ENCODE peak calls at places on chromosome 13, in four cellular contexts. J is OCI-LY7, N is cardiac muscle cell, B is tibial nerve. F is an unnamed sample. For H3K36me3, the result is how much of the 10 kb centered on the place peaks cover.

GRCh38 chr13:39565036-39565949 is 37.7 kb downstream of the LHFPL6 start:
- DNase-seq in B (no peak), N (no peak), J (no peak), F (peak)

GRCh38 chr13:73451120-73452029 is 392.6 kb downstream of the KLF5 start:
- DNase-seq in N (no peak), J (no peak), B (no peak), F (no peak)

GRCh38 chr13:107866666-107867623 is 348.4 kb downstream of the LIG4 start:
- DNase-seq in N (peak), J (no peak), B (no peak), F (no peak)

GRCh38 chr13:66618702-66619101 is 611.4 kb downstream of the PCDH9 start:
- DNase-seq in J (peak), B (no peak), N (peak), F (no peak)

GRCh38 chr13:97281028-97281427 is 58.9 kb downstream of the MBNL2 start:
- DNase-seq in J (no peak), N (no peak), B (no peak), F (no peak)

GRCh38 chr13:50598338-50598737 is 245.2 kb downstream of the DLEU7 start:
- DNase-seq in N (no peak), B (no peak), J (peak), F (no peak)

GRCh38 chr13:111183087-111183645 is 68.1 kb downstream of the ARHGEF7 start:
- DNase-seq in B (no peak), J (no peak), N (no peak), F (no peak)

GRCh38 chr13:93736909-93737308 is 510.3 kb downstream of the GPC6 start:
- DNase-seq in B (no peak), J (no peak), N (no peak), F (no peak)

GRCh38 chr13:94679614-94680013 is 32.7 kb downstream of the SOX21 start:
- DNase-seq in B (no peak), J (no peak), N (no peak), F (no peak)

GRCh38 chr13:34179481-34179880 is 361.5 kb downstream of the RFC3 start:
- DNase-seq in B (no peak), N (peak), J (no peak), F (no peak)

GRCh38 chr13:66656050-66656449 is 574.1 kb downstream of the PCDH9 start:
- DNase-seq in B (no peak), J (peak), N (peak), F (no peak)

GRCh38 chr13:50073340-50073739 is 58.1 kb downstream of the KCNRG start:
- DNase-seq in B (no peak), N (no peak), J (no peak), F (no peak)

GRCh38 chr13:26914624-26915023 is 154.0 kb upstream of the GPR12 start:
- DNase-seq in B (no peak), N (no peak), J (no peak), F (no peak)

GRCh38 chr13:30731658-30732390 is 3.5 kb upstream of the ALOX5AP start:
- DNase-seq in B (no peak), N (no peak), J (no peak), F (no peak)

GRCh38 chr13:74168263-74168675 is 34.1 kb upstream of the KLF12 start:
- DNase-seq in N (no peak), B (no peak), J (no peak), F (no peak)

GRCh38 chr13:60969659-60970058 is 446.0 kb downstream of the PCDH20 start:
- DNase-seq in N (no peak), B (no peak), J (no peak), F (no peak)

GRCh38 chr13:60519496-60519895 is 122.5 kb downstream of the TDRD3 start:
- DNase-seq in B (no peak), J (no peak), N (no peak), F (no peak)

GRCh38 chr13:24744247-24744646 is 19.7 kb upstream of the RNF17 start:
- DNase-seq in N (no peak), J (no peak), B (no peak), F (no peak)

GRCh38 chr13:24745861-24746617 is 17.9 kb upstream of the RNF17 start:
- DNase-seq in J (no peak), B (no peak), N (no peak), F (no peak)

GRCh38 chr13:24747248-24748151 is 16.5 kb upstream of the RNF17 start:
- DNase-seq in N (peak), B (no peak), J (no peak), F (no peak)

GRCh38 chr13:24745516-24745860 is 18.5 kb upstream of the RNF17 start:
- DNase-seq in B (no peak), J (no peak), N (no peak), F (no peak)

GRCh38 chr13:24746618-24747247 is 17.2 kb upstream of the RNF17 start:
- DNase-seq in B (no peak), J (no peak), N (peak), F (no peak)
- TF ChIP-seq CTCF in B (no peak), J (no peak), N (peak), F (peak)

GRCh38 chr13:52109096-52109495 is 19.8 kb downstream of the NEK5 start:
- DNase-seq in B (no peak), N (no peak), J (no peak), F (no peak)

GRCh38 chr13:52105841-52106240 is 23.0 kb downstream of the NEK5 start:
- DNase-seq in N (no peak), J (no peak), B (no peak), F (no peak)

GRCh38 chr13:52104624-52105023 is 24.2 kb downstream of the NEK5 start:
- DNase-seq in N (no peak), B (no peak), J (no peak), F (no peak)

GRCh38 chr13:52103386-52103785 is 25.5 kb downstream of the NEK5 start:
- DNase-seq in N (no peak), B (no peak), J (no peak), F (no peak)
- H3K27ac ChIP-seq in N (no peak), B (no peak), J (no peak), F (no peak)

DNA sequence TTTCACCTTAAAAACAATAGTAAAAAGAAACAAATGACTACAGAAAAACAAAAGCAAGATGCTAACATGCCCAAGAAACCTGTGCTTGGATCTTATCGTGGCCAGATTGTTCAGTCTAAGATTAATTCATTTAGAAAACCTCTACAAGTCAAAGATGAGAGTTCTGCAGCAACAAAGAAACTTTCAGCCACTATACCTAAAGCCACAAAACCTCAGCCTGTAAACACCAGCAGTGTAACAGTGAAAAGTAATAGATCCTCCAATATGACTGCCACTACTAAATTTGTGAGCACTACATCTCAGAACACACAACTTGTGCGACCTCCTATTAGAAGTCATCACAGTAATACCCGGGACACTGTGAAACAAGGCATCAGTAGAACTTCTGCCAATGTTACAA is 6.0 kb downstream of the CKAP2 start:
- DNase-seq in N (no peak), J (no peak), B (no peak), F (no peak)
- H3K36me3 ChIP-seq in N (under half), J (half or more), B (half or more), F (under half)

DNA sequence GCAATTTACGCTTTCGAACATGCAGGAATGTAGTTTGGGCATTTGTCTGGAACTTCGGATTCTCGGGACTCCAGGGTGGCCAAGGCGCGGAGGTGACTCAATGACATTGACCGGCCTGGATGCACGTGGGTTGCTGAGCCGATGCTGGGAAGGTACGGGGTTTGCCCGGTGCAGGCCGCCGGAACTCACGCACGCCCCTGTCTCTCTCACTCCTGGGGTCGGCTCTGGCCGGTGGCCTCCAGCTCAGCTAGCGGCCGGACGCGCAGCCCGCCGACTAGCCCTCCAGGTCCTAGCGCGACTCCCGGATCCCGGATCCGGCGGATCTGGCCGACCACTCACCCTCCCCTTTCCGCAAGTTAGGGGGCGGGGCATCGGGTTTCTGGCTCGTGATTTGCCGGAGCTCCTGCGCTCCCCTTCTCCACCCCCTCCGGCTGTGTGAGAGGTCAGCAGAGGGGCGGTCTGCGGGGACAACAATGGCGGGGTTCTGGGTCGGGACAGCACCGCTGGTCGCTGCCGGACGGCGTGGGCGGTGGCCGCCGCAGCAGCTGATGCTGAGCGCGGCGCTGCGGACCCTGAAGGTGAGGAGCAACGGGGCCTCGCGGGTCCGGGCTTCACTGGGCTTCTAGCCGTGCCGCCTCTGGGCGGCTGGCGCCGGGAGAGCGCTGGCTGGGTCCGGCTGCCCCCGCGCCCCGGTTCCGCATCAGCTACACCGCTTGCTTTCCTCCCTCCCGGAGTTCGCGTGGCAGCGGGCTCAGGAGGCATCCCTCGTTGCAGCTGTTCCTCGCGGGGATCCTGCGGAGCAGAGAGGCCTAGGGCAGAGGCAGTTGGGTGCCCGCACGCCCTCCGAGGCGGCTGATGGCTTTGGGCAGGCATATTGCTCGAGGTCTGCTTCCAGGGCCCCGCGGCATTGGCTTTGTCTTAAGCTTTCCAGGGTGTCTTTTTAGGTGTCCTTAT is at the start of gene PCCA:
- DNase-seq in B (peak), N (peak), J (peak), F (peak)
- TF ChIP-seq CTCF in B (no peak), N (no peak), J (no peak), F (no peak)